ENCODE peak calls at places on chromosomes 12 and 14, in four cellular contexts. One of them, this sample, is unnamed. For H3K27me3, the result is how much of the 10 kb centered on the place peaks cover.

GRCh38 chr12:26636710-26637328 is 196.2 kb downstream of the ITPR2 start:
- DNase-seq in AG04450: no peak
- DNase-seq in RWPE2: no peak
- DNase-seq in body of pancreas: peak
- DNase-seq in this sample: no peak

GRCh38 chr12:52226446-52226845 is 6.6 kb upstream of the KRT7 start:
- DNase-seq in AG04450: no peak
- DNase-seq in RWPE2: no peak
- DNase-seq in body of pancreas: no peak
- DNase-seq in this sample: no peak

GRCh38 chr12:69459477-69459876 is 10.7 kb upstream of the FRS2 start:
- DNase-seq in AG04450: no peak
- DNase-seq in RWPE2: no peak
- DNase-seq in body of pancreas: no peak
- DNase-seq in this sample: no peak

GRCh38 chr14:48331421-48331820 is 656.0 kb upstream of the MDGA2 start:
- DNase-seq in AG04450: no peak
- DNase-seq in RWPE2: no peak
- DNase-seq in body of pancreas: no peak
- DNase-seq in this sample: no peak

GRCh38 chr12:2654311-2654710 is 140.5 kb upstream of the FKBP4 start:
- DNase-seq in AG04450: no peak
- DNase-seq in RWPE2: peak
- DNase-seq in body of pancreas: no peak
- DNase-seq in this sample: no peak

GRCh38 chr12:122395319-122395718 is 27.1 kb downstream of the CLIP1 start:
- DNase-seq in AG04450: peak
- DNase-seq in RWPE2: no peak
- DNase-seq in body of pancreas: no peak
- DNase-seq in this sample: no peak

GRCh38 chr12:19186722-19187661 is 57.5 kb downstream of the PLEKHA5 start:
- DNase-seq in AG04450: no peak
- DNase-seq in RWPE2: no peak
- DNase-seq in body of pancreas: no peak
- DNase-seq in this sample: no peak

GRCh38 chr12:52434096-52434733 is at the start of gene KRT75:
- DNase-seq in AG04450: no peak
- DNase-seq in RWPE2: peak
- DNase-seq in body of pancreas: no peak
- DNase-seq in this sample: no peak

GRCh38 chr12:6535960-6536847 is 1.9 kb downstream of the GAPDH start:
- DNase-seq in AG04450: no peak
- DNase-seq in RWPE2: no peak
- DNase-seq in body of pancreas: no peak
- DNase-seq in this sample: no peak

GRCh38 chr14:76666746-76667145 is 94.5 kb upstream of the VASH1 start:
- DNase-seq in AG04450: no peak
- DNase-seq in RWPE2: no peak
- DNase-seq in body of pancreas: no peak
- DNase-seq in this sample: no peak

GRCh38 chr12:101021911-101022388 is 188.1 kb downstream of the SLC5A8 start:
- DNase-seq in AG04450: peak
- DNase-seq in RWPE2: no peak
- DNase-seq in body of pancreas: no peak
- DNase-seq in this sample: no peak

GRCh38 chr12:6494351-6494743 is 445 bp downstream of the NCAPD2 start:
- DNase-seq in AG04450: no peak
- DNase-seq in RWPE2: no peak
- DNase-seq in body of pancreas: no peak
- DNase-seq in this sample: no peak

GRCh38 chr12:31035226-31035625 is 38.4 kb upstream of the DDX11 start:
- DNase-seq in AG04450: no peak
- DNase-seq in RWPE2: no peak
- DNase-seq in body of pancreas: no peak
- DNase-seq in this sample: no peak

GRCh38 chr14:76763362-76764041 is 2.2 kb downstream of the VASH1 start:
- DNase-seq in AG04450: no peak
- DNase-seq in RWPE2: no peak
- DNase-seq in body of pancreas: no peak
- DNase-seq in this sample: no peak

GRCh38 chr14:89276424-89276975 is 140.5 kb downstream of the FOXN3 start:
- DNase-seq in AG04450: no peak
- DNase-seq in RWPE2: no peak
- DNase-seq in body of pancreas: no peak
- DNase-seq in this sample: no peak

GRCh38 chr14:50830932-50831703 is at the start of gene NIN:
- DNase-seq in AG04450: no peak
- DNase-seq in RWPE2: peak
- DNase-seq in body of pancreas: peak
- DNase-seq in this sample: peak

GRCh38 chr12:104190151-104190550 is 25.4 kb upstream of the TXNRD1 start:
- DNase-seq in AG04450: no peak
- DNase-seq in RWPE2: no peak
- DNase-seq in body of pancreas: no peak
- DNase-seq in this sample: no peak

GRCh38 chr12:42985506-42985905 is 396.0 kb upstream of the PRICKLE1 start:
- DNase-seq in AG04450: peak
- DNase-seq in RWPE2: no peak
- DNase-seq in body of pancreas: no peak
- DNase-seq in this sample: no peak

GRCh38 chr14:54209501-54210231 is 187.1 kb upstream of the CDKN3 start:
- DNase-seq in AG04450: no peak
- DNase-seq in RWPE2: no peak
- DNase-seq in body of pancreas: no peak
- DNase-seq in this sample: no peak

GRCh38 chr14:48615618-48616017 is 940.2 kb upstream of the MDGA2 start:
- DNase-seq in AG04450: no peak
- DNase-seq in RWPE2: no peak
- DNase-seq in body of pancreas: no peak
- DNase-seq in this sample: no peak

GRCh38 chr14:71130491-71131179 is 223.4 kb downstream of the PCNX1 start:
- DNase-seq in AG04450: peak
- DNase-seq in RWPE2: no peak
- DNase-seq in body of pancreas: no peak
- DNase-seq in this sample: no peak

GRCh38 chr12:114679452-114679875 is 4.5 kb downstream of the TBX3 start:
- DNase-seq in AG04450: no peak
- DNase-seq in RWPE2: no peak
- DNase-seq in body of pancreas: no peak
- DNase-seq in this sample: no peak

GRCh38 chr12:10366875-10367274 is 23.0 kb downstream of the KLRK1 start:
- DNase-seq in AG04450: no peak
- DNase-seq in RWPE2: no peak
- DNase-seq in body of pancreas: no peak
- DNase-seq in this sample: no peak

GRCh38 chr12:120597861-120598260 is 16.7 kb upstream of the POP5 start:
- DNase-seq in AG04450: no peak
- DNase-seq in RWPE2: no peak
- DNase-seq in body of pancreas: no peak
- DNase-seq in this sample: no peak

GRCh38 chr14:67514650-67515385 is 18.3 kb upstream of the PLEKHH1 start:
- DNase-seq in AG04450: no peak
- DNase-seq in RWPE2: no peak
- DNase-seq in body of pancreas: peak
- DNase-seq in this sample: peak

GRCh38 chr12:10721654-10722501 is 1.2 kb downstream of the YBX3 start:
- DNase-seq in AG04450: peak
- DNase-seq in RWPE2: peak
- DNase-seq in body of pancreas: peak
- DNase-seq in this sample: peak

GRCh38 chr12:31220633-31221565 is 105.1 kb downstream of the SINHCAF start:
- DNase-seq in AG04450: no peak
- DNase-seq in RWPE2: no peak
- DNase-seq in body of pancreas: no peak
- DNase-seq in this sample: no peak

GRCh38 chr14:59028476-59029202 is 159.8 kb upstream of the DAAM1 start:
- DNase-seq in AG04450: peak
- DNase-seq in RWPE2: peak
- DNase-seq in body of pancreas: peak
- DNase-seq in this sample: no peak

GRCh38 chr12:92196368-92196767 is 50.7 kb upstream of the BTG1 start:
- DNase-seq in AG04450: no peak
- DNase-seq in RWPE2: no peak
- DNase-seq in body of pancreas: no peak
- DNase-seq in this sample: no peak

GRCh38 chr12:89951050-89951693 is 242.5 kb upstream of the ATP2B1 start:
- DNase-seq in AG04450: no peak
- DNase-seq in RWPE2: no peak
- DNase-seq in body of pancreas: no peak
- DNase-seq in this sample: no peak

GRCh38 chr12:50203691-50204090 is 36.5 kb upstream of the CERS5 start:
- DNase-seq in AG04450: no peak
- DNase-seq in RWPE2: no peak
- DNase-seq in body of pancreas: no peak
- DNase-seq in this sample: no peak

GRCh38 chr12:115313929-115314328 is 630.0 kb upstream of the TBX3 start:
- DNase-seq in AG04450: peak
- DNase-seq in RWPE2: no peak
- DNase-seq in body of pancreas: no peak
- DNase-seq in this sample: no peak

GRCh38 chr12:117362391-117362790 is 965 bp upstream of the NOS1 start:
- DNase-seq in AG04450: no peak
- DNase-seq in RWPE2: no peak
- DNase-seq in body of pancreas: no peak
- DNase-seq in this sample: no peak

GRCh38 chr12:117361905-117362304 is 479 bp upstream of the NOS1 start:
- DNase-seq in AG04450: no peak
- DNase-seq in RWPE2: no peak
- DNase-seq in body of pancreas: no peak
- DNase-seq in this sample: no peak

GRCh38 chr12:117360222-117360550 is 1.2 kb downstream of the NOS1 start:
- DNase-seq in AG04450: no peak
- DNase-seq in RWPE2: no peak
- DNase-seq in body of pancreas: no peak
- DNase-seq in this sample: no peak

GRCh38 chr12:117360551-117361311 is 695 bp downstream of the NOS1 start:
- DNase-seq in AG04450: no peak
- DNase-seq in RWPE2: no peak
- DNase-seq in body of pancreas: no peak
- DNase-seq in this sample: no peak

DNA sequence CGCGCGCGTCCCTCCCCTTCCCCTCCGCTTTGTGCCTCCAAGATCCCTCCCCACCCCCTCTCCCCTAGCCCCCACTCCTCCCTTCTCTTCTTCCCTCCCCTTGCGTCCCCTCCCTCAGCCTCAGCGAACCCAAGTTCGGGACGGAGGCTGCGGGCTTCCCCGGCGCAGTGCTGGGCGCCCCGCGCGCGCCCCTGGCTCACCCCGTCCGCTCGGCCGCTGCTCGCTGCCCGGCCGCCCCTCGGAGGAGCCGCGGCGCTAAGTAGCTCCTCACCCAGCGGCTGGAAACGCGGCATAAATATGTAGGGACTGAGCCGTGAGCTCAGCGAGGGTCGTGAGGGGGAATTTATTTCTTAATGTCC is at the start of gene NOS1:
- DNase-seq in AG04450: no peak
- DNase-seq in RWPE2: no peak
- DNase-seq in body of pancreas: no peak
- DNase-seq in this sample: no peak
- H3K27me3 ChIP-seq in AG04450: under half
- H3K27me3 ChIP-seq in RWPE2: under half
- H3K27me3 ChIP-seq in body of pancreas: under half
- H3K27me3 ChIP-seq in this sample: half or more

GRCh38 chr12:71397433-71397954 is 42.1 kb upstream of the LGR5 start:
- DNase-seq in AG04450: no peak
- DNase-seq in RWPE2: no peak
- DNase-seq in body of pancreas: no peak
- DNase-seq in this sample: no peak
- TF ChIP-seq CTCF in AG04450: no peak
- TF ChIP-seq CTCF in RWPE2: no peak
- TF ChIP-seq CTCF in body of pancreas: no peak
- TF ChIP-seq CTCF in this sample: no peak

GRCh38 chr12:58415716-58416115 is 474.3 kb downstream of the ATP23 start:
- DNase-seq in AG04450: no peak
- DNase-seq in RWPE2: no peak
- DNase-seq in body of pancreas: no peak
- DNase-seq in this sample: no peak
- H3K27ac ChIP-seq in AG04450: no peak
- H3K27ac ChIP-seq in RWPE2: peak
- H3K27ac ChIP-seq in body of pancreas: no peak
- H3K27ac ChIP-seq in this sample: no peak

GRCh38 chr12:44046732-44047417 is 211.0 kb downstream of the TMEM117 start:
- DNase-seq in AG04450: no peak
- DNase-seq in RWPE2: no peak
- DNase-seq in body of pancreas: no peak
- DNase-seq in this sample: no peak
- H3K27me3 ChIP-seq in AG04450: under half
- H3K27me3 ChIP-seq in RWPE2: under half
- H3K27me3 ChIP-seq in body of pancreas: under half
- H3K27me3 ChIP-seq in this sample: under half

GRCh38 chr14:96940009-96940408 is 142.8 kb downstream of the VRK1 start:
- DNase-seq in AG04450: no peak
- DNase-seq in RWPE2: no peak
- DNase-seq in body of pancreas: no peak
- DNase-seq in this sample: no peak

GRCh38 chr14:96944297-96944696 is 147.1 kb downstream of the VRK1 start:
- DNase-seq in AG04450: no peak
- DNase-seq in RWPE2: no peak
- DNase-seq in body of pancreas: no peak
- DNase-seq in this sample: no peak

GRCh38 chr14:96934961-96935360 is 137.8 kb downstream of the VRK1 start:
- DNase-seq in AG04450: no peak
- DNase-seq in RWPE2: no peak
- DNase-seq in body of pancreas: no peak
- DNase-seq in this sample: no peak

GRCh38 chr14:96938946-96939345 is 141.8 kb downstream of the VRK1 start:
- DNase-seq in AG04450: no peak
- DNase-seq in RWPE2: no peak
- DNase-seq in body of pancreas: no peak
- DNase-seq in this sample: no peak
- TF ChIP-seq CTCF in AG04450: no peak
- TF ChIP-seq CTCF in RWPE2: no peak
- TF ChIP-seq CTCF in body of pancreas: no peak
- TF ChIP-seq CTCF in this sample: no peak

DNA sequence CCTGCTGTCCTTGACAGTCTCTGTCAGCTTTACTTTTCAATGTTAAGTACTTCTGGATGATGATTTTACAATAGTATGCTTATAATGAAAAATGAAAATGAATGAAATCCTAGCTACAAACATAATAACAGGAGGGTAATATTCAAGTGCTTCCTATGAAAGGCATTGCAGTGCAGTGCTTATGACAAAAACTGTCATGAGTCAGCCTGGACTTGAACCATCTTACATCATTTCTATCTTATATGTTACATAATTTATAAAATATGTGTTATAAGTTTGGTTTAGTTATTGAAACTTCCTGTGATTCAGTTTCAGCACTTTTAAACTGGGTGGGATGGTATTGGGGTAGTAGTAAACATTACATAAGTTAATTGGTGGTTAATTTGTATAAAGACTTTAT is 451.7 kb downstream of the TMEM117 start:
- DNase-seq in AG04450: no peak
- DNase-seq in RWPE2: no peak
- DNase-seq in body of pancreas: no peak
- DNase-seq in this sample: no peak
- H3K27ac ChIP-seq in AG04450: no peak
- H3K27ac ChIP-seq in RWPE2: no peak
- H3K27ac ChIP-seq in body of pancreas: no peak
- H3K27ac ChIP-seq in this sample: no peak

This sample was measured in heart left ventricle.